ENCODE peak calls at places on chromosomes 4 and X, in ten cellular contexts. U, A, N, I, V, X, T, E, C and L are unnamed samples. For H3K9me3, the result is how much of the 10 kb centered on the place peaks cover.

GRCh38 chrX:28586891-28587635 is at the start of gene IL1RAPL1:
- DNase-seq in T (peak), X (no peak), C (no peak), N (peak), V (peak), E (no peak), U (no peak), I (no peak), A (no peak), L (no peak)

GRCh38 chr4:80014531-80014930 is 58.5 kb downstream of the ANTXR2 start:
- DNase-seq in N (no peak), C (no peak), T (no peak), I (no peak), A (no peak), X (no peak), V (no peak), E (no peak), U (no peak), L (no peak)

GRCh38 chr4:3317011-3317655 is 24.3 kb downstream of the RGS12 start:
- DNase-seq in U (no peak), N (no peak), E (no peak), C (peak), A (no peak), X (no peak), V (no peak), T (no peak), I (no peak), L (no peak)

GRCh38 chrX:136273986-136274385 is 22.8 kb upstream of the MAP7D3 start:
- DNase-seq in U (no peak), I (no peak), A (no peak), C (no peak), E (no peak), N (peak), V (no peak), T (no peak), X (no peak), L (no peak)

GRCh38 chr4:83516042-83516772 is 19.7 kb upstream of the GPAT3 start:
- DNase-seq in C (no peak), A (no peak), V (no peak), U (no peak), I (no peak), E (no peak), X (no peak), N (no peak), T (peak), L (no peak)

GRCh38 chrX:46554942-46555341 is 9.7 kb upstream of the ZNF674 start:
- DNase-seq in N (no peak), E (no peak), C (no peak), V (no peak), I (no peak), U (no peak), T (peak), A (no peak), X (no peak), L (no peak)

GRCh38 chrX:110167952-110168451 is 149.9 kb downstream of the AMMECR1 start:
- DNase-seq in T (peak), E (no peak), I (peak), N (no peak), U (peak), V (peak), X (peak), C (no peak), A (peak), L (peak)

GRCh38 chr4:87073570-87074470 is 139.0 kb downstream of the AFF1 start:
- DNase-seq in A (peak), U (peak), V (peak), C (peak), I (no peak), N (no peak), T (no peak), E (no peak), X (peak), L (no peak)

GRCh38 chr4:57655342-57655741 is 545.2 kb upstream of the IGFBP7 start:
- DNase-seq in T (no peak), C (no peak), V (no peak), E (no peak), N (no peak), X (no peak), U (no peak), A (no peak), I (no peak), L (no peak)

GRCh38 chr4:67765401-67765800 is 11.2 kb upstream of the GNRHR start:
- DNase-seq in E (no peak), T (no peak), C (no peak), I (no peak), A (no peak), V (no peak), X (no peak), U (no peak), N (no peak), L (no peak)

GRCh38 chr4:148965080-148965479 is 522.9 kb upstream of the NR3C2 start:
- DNase-seq in U (no peak), I (no peak), E (no peak), N (no peak), V (no peak), X (no peak), C (no peak), T (no peak), A (no peak), L (no peak)

GRCh38 chr4:88841635-88842034 is 144.0 kb upstream of the NAP1L5 start:
- DNase-seq in N (no peak), A (no peak), U (no peak), X (no peak), I (no peak), C (no peak), V (no peak), T (peak), E (no peak), L (no peak)

DNA sequence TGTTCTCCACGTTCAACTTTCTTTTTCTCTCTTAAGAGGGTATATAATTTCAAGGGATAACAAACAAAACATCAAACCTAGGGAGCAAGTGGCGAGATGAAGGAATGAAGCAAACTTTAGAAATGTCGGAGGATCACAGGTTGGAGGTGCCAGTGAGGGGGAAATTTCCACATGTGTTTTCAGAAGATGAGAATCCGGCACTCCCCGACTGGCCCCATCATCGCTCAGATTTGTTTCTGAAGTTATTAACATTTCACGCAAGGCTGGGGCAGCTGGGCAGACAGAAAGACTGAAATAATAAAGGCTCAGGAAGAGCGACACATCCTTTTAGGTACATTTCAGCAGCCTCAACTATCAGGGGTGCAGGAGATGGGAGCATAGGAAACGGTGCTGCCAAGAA is 134.9 kb downstream of the SMIM20 start:
- DNase-seq in U (no peak), T (peak), X (no peak), A (no peak), E (no peak), I (no peak), C (no peak), N (no peak), V (no peak), L (no peak)
- H3K4me3 ChIP-seq in U (no peak), T (peak), X (no peak), A (no peak), E (no peak), I (no peak), C (no peak), N (no peak), V (no peak), L (no peak)

GRCh38 chrX:150779367-150779766 is 86.2 kb downstream of the MTMR1 start:
- DNase-seq in U (no peak), I (no peak), E (no peak), X (no peak), T (no peak), N (no peak), A (no peak), V (no peak), C (no peak), L (no peak)

GRCh38 chrX:150773634-150774033 is 80.4 kb downstream of the MTMR1 start:
- DNase-seq in I (no peak), X (no peak), V (no peak), T (no peak), N (no peak), C (peak), A (no peak), U (no peak), E (no peak), L (no peak)

GRCh38 chrX:150774798-150775568 is 81.8 kb downstream of the MTMR1 start:
- DNase-seq in T (no peak), I (no peak), V (no peak), E (no peak), A (no peak), C (peak), U (no peak), N (no peak), X (no peak), L (no peak)

GRCh38 chrX:150775569-150776350 is 82.6 kb downstream of the MTMR1 start:
- DNase-seq in T (no peak), U (no peak), E (no peak), A (no peak), V (no peak), I (no peak), X (no peak), C (peak), N (no peak), L (no peak)

GRCh38 chrX:150777328-150777992 is 84.3 kb downstream of the MTMR1 start:
- DNase-seq in A (no peak), X (no peak), E (no peak), V (no peak), U (no peak), N (no peak), T (no peak), I (no peak), C (no peak), L (no peak)
- H3K9me3 ChIP-seq in A (under half), X (under half), E (under half), V (under half), U (under half), N (under half), T (under half), I (under half), C (under half), L (under half)

GRCh38 chr4:106273831-106274230 is 42.2 kb downstream of the TBCK start:
- DNase-seq in A (no peak), X (no peak), I (no peak), N (no peak), U (no peak), V (no peak), E (no peak), C (no peak), T (peak), L (no peak)
- H3K4me3 ChIP-seq in A (no peak), X (no peak), I (no peak), N (no peak), U (no peak), V (no peak), E (no peak), C (no peak), T (no peak), L (no peak)

DNA sequence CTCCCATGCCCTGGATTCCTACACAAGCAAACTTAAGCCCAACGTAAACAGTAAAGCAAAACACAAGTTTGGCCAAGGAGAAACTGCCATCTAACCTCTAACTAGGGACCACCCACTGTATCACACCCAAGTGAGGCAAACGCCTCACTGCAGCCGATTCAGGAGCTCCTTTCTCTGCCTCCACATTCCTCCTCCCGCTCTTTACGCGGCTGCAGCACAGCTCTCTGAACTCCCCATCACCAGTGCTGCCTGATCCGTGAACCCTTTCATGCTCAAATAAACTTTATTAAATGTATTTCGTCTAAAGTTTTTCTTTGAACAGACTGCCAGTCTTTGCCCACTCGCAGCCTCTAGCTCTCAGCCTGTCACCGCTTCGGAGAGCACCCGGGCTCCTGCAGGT is 6.6 kb downstream of the PNMA6E start:
- DNase-seq in X (no peak), T (no peak), A (no peak), N (no peak), C (no peak), I (no peak), V (no peak), E (no peak), U (no peak), L (no peak)
- H3K9me3 ChIP-seq in X (under half), T (under half), A (under half), N (under half), C (under half), I (under half), V (under half), E (under half), U (under half), L (under half)

GRCh38 chrX:53279296-53280237 is 1.8 kb downstream of the IQSEC2 start:
- DNase-seq in T (no peak), N (no peak), E (no peak), C (peak), V (no peak), U (no peak), A (no peak), I (peak), X (no peak), L (no peak)

GRCh38 chrX:53280316-53280702 is 1.1 kb downstream of the IQSEC2 start:
- DNase-seq in E (no peak), N (no peak), T (no peak), C (no peak), V (no peak), U (no peak), I (no peak), X (no peak), A (no peak), L (no peak)

GRCh38 chrX:53282313-53282712 is 929 bp upstream of the IQSEC2 start:
- DNase-seq in I (peak), E (no peak), N (no peak), V (peak), T (peak), X (no peak), C (no peak), A (no peak), U (no peak), L (no peak)

GRCh38 chrX:53281321-53281822 is at the start of gene IQSEC2:
- DNase-seq in N (peak), E (no peak), I (peak), A (no peak), C (peak), U (no peak), T (peak), X (peak), V (peak), L (peak)

DNA sequence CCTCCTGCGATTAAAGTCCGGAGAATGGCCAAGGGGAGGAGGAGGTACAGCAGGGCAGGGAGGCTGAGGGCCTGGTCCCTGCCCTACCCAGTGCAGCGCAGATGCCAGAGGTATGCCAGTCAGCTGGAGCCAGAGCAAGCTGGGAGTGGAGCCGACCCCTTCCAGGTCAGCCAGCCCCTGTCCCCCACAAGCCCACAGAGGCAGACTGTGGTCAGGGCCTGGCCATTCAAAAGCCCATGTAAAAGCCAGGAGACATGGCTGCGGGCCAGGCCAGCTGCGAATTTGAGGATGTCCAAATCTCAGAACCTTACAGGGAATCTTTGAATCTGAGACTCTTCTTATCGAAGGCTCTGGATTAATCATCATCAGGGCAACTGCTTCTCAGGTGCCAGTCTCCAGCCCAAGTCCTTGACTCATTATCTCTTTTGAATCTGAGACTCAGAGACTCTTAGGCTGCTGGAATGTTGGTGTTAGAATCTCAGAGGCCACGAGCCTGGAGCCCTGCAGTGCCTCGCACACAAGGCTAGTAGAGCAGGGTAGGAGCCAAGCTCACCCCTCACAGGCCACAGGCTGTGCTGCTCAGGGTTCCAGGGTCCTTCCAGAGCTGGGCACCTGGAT is 572 bp downstream of the IQSEC2 start:
- DNase-seq in C (peak), T (peak), X (peak), E (no peak), N (no peak), A (no peak), I (peak), U (no peak), V (peak), L (no peak)
- H3K4me3 ChIP-seq in C (peak), T (peak), X (peak), E (peak), N (no peak), A (no peak), I (peak), U (no peak), V (peak), L (no peak)

GRCh38 chrX:145856181-145856580 is 38.6 kb downstream of the SLITRK2 start:
- DNase-seq in E (no peak), N (no peak), U (no peak), C (no peak), A (no peak), V (no peak), X (no peak), I (no peak), T (no peak), L (no peak)
- H3K9me3 ChIP-seq in E (under half), N (under half), U (under half), C (under half), A (under half), V (under half), X (under half), I (under half), T (under half), L (under half)

GRCh38 chr4:145182212-145182611 is 1.8 kb upstream of the OTUD4 start:
- DNase-seq in V (no peak), C (no peak), X (no peak), E (no peak), T (no peak), U (no peak), N (no peak), I (no peak), A (peak), L (no peak)
- H3K4me3 ChIP-seq in V (no peak), C (no peak), X (no peak), E (no peak), T (no peak), U (no peak), N (no peak), I (no peak), A (no peak), L (no peak)

GRCh38 chrX:11285661-11286060 is 7.6 kb upstream of the AMELX start:
- DNase-seq in E (no peak), U (no peak), A (no peak), I (no peak), N (no peak), X (no peak), C (no peak), V (no peak), T (peak), L (no peak)
- H3K9me3 ChIP-seq in E (under half), U (under half), A (under half), I (under half), N (under half), X (under half), C (under half), V (under half), T (under half), L (under half)

GRCh38 chr4:13298655-13299054 is 185.5 kb downstream of the RAB28 start:
- DNase-seq in N (no peak), A (no peak), E (no peak), T (no peak), V (no peak), I (no peak), C (no peak), X (no peak), U (no peak), L (no peak)
- H3K4me3 ChIP-seq in N (no peak), A (no peak), E (no peak), T (no peak), V (no peak), I (no peak), C (no peak), X (no peak), U (no peak), L (no peak)

DNA sequence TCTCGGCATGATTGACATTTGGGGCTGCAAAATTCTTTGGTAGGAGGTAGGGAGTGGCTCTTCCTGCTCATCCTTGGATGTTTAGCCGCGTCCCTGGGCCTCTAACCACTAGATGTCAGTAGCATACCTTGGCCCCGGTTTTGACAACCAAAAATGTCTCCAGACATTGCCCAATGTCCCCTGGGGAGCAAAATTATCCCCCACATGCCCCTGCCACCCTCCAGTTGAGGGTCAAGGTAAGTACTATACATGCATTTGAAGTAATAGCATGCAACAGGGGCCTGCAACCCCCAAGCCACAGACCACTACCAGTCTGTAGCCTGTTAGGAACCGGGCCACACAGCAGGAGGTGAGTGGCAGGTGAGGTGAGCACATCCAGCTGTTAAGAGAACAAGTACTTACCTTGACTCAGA is 17.6 kb upstream of the KIAA1210 start:
- DNase-seq in V (peak), X (no peak), U (no peak), T (peak), I (peak), N (peak), E (no peak), C (peak), A (peak), L (peak)
- H3K9me3 ChIP-seq in V (under half), X (under half), U (under half), T (under half), I (under half), N (under half), E (under half), C (under half), A (under half), L (under half)